ENCODE peak calls at places on chromosome 1, in nine cellular contexts. W, U, Z, E, T, L, S, O and P are unnamed samples.

GRCh38 chr1:19330449-19331135 is 18.5 kb downstream of the SLC66A1 start:
- DNase-seq in W (no peak), U (no peak), Z (no peak), E (no peak), T (no peak), L (no peak), S (no peak), O (no peak), P (no peak)

GRCh38 chr1:45929257-45929687 is 125.9 kb downstream of the MAST2 start:
- DNase-seq in W (peak; percentile 77), U (no peak), Z (peak; percentile 94), E (no peak), T (no peak), L (no peak), S (peak; percentile 11), O (no peak), P (peak; percentile 10)

GRCh38 chr1:165306543-165307434 is 49.7 kb downstream of the LMX1A start:
- DNase-seq in W (no peak), U (no peak), Z (no peak), E (no peak), T (no peak), L (no peak), S (no peak), O (no peak), P (no peak)

GRCh38 chr1:39788758-39789570 is at the start of gene BMP8B:
- DNase-seq in W (peak; percentile 57), U (peak; percentile 48), Z (no peak), E (no peak), T (no peak), L (peak; percentile 31), S (peak; percentile 46), O (peak; percentile 13), P (peak; percentile 44)

GRCh38 chr1:160257411-160258015 is 4.8 kb downstream of the DCAF8 start:
- DNase-seq in W (no peak), U (no peak), Z (no peak), E (no peak), T (no peak), L (no peak), S (no peak), O (no peak), P (no peak)

GRCh38 chr1:167059045-167059728 is 31.0 kb downstream of the GPA33 start:
- DNase-seq in W (peak; percentile 73), U (peak; percentile 88), Z (peak; percentile 60), E (peak; percentile 27), T (peak; percentile 94), L (peak; percentile 72), S (peak; percentile 71), O (peak; percentile 36), P (peak; percentile 90)

GRCh38 chr1:61782771-61783170 is 40.5 kb downstream of the PATJ start:
- DNase-seq in W (peak; percentile 9), U (no peak), Z (no peak), E (no peak), T (no peak), L (peak; percentile 50), S (no peak), O (no peak), P (no peak)

GRCh38 chr1:70458120-70458519 is 47.1 kb downstream of the CTH start:
- DNase-seq in W (no peak), U (no peak), Z (peak; percentile 5), E (no peak), T (no peak), L (no peak), S (no peak), O (no peak), P (no peak)

GRCh38 chr1:86640161-86640560 is 64.2 kb upstream of the SH3GLB1 start:
- DNase-seq in W (no peak), U (no peak), Z (no peak), E (no peak), T (no peak), L (no peak), S (no peak), O (no peak), P (no peak)

GRCh38 chr1:231519166-231519565 is 9.3 kb upstream of the TSNAX start:
- DNase-seq in W (peak; percentile 39), U (no peak), Z (no peak), E (no peak), T (no peak), L (no peak), S (no peak), O (no peak), P (no peak)

GRCh38 chr1:44316231-44316759 is 38.8 kb downstream of the ERI3 start:
- DNase-seq in W (peak; percentile 41), U (no peak), Z (no peak), E (no peak), T (no peak), L (no peak), S (no peak), O (no peak), P (no peak)

GRCh38 chr1:147527941-147528936 is 13.1 kb upstream of the BCL9 start:
- DNase-seq in W (no peak), U (no peak), Z (no peak), E (no peak), T (no peak), L (no peak), S (no peak), O (no peak), P (no peak)

GRCh38 chr1:116095027-116095426 is 16.2 kb upstream of the MAB21L3 start:
- DNase-seq in W (no peak), U (no peak), Z (no peak), E (no peak), T (no peak), L (no peak), S (no peak), O (no peak), P (no peak)

GRCh38 chr1:212665241-212666115 is 34.2 kb downstream of the BATF3 start:
- DNase-seq in W (peak; percentile 81), U (peak; percentile 89), Z (peak; percentile 88), E (peak; percentile 41), T (peak; percentile 95), L (peak; percentile 72), S (peak; percentile 75), O (peak; percentile 78), P (peak; percentile 92)

GRCh38 chr1:170929835-170930554 is 5.3 kb upstream of the MROH9 start:
- DNase-seq in W (peak; percentile 61), U (peak; percentile 25), Z (peak; percentile 66), E (peak; percentile 33), T (no peak), L (no peak), S (peak; percentile 67), O (no peak), P (peak; percentile 66)

GRCh38 chr1:226485192-226485591 is 63.4 kb upstream of the STUM start:
- DNase-seq in W (no peak), U (no peak), Z (no peak), E (no peak), T (no peak), L (no peak), S (no peak), O (no peak), P (no peak)

GRCh38 chr1:203996126-203996525 is 76.8 kb upstream of the SOX13 start:
- DNase-seq in W (no peak), U (peak; percentile 45), Z (no peak), E (no peak), T (no peak), L (no peak), S (no peak), O (no peak), P (peak; percentile 64)

GRCh38 chr1:53508991-53509663 is 49.9 kb downstream of the DMRTB1 start:
- DNase-seq in W (peak; percentile 77), U (peak; percentile 49), Z (no peak), E (no peak), T (no peak), L (no peak), S (no peak), O (no peak), P (no peak)

GRCh38 chr1:109882288-109883245 is 28.1 kb upstream of the CSF1 start:
- DNase-seq in W (no peak), U (no peak), Z (no peak), E (no peak), T (peak; percentile 75), L (no peak), S (no peak), O (no peak), P (no peak)

GRCh38 chr1:220353229-220354012 is 81.2 kb upstream of the RAB3GAP2 start:
- DNase-seq in W (no peak), U (no peak), Z (no peak), E (no peak), T (no peak), L (no peak), S (no peak), O (no peak), P (no peak)